ENCODE peak calls at places on chromosomes 1 and 21, in eight cellular contexts. V is IMR-90, O is body of pancreas, T is ovary, H is prostate gland, B is heart left ventricle, M is uterus, I is breast epithelium. Z is an unnamed sample. For H3K9me3 and H3K36me3, the result is how much of the 10 kb centered on the place peaks cover.

GRCh38 chr1:246280551-246280950 is 226.5 kb downstream of the SMYD3 start:
- DNase-seq in V (peak), O (no peak), T (no peak), H (no peak), B (no peak), M (no peak), I (no peak), Z (no peak)

GRCh38 chr1:16462773-16463330 is 22.3 kb downstream of the NECAP2 start:
- DNase-seq in V (no peak), O (no peak), T (no peak), H (no peak), B (no peak), M (no peak), I (no peak), Z (no peak)

GRCh38 chr1:186680031-186681012 is at the start of gene PTGS2:
- DNase-seq in V (peak), O (peak), T (peak), H (peak), B (peak), M (peak), I (peak), Z (peak)

GRCh38 chr1:81848880-81849500 is 48.3 kb downstream of the ADGRL2 start:
- DNase-seq in V (no peak), O (no peak), T (no peak), H (no peak), B (no peak), M (no peak), I (no peak), Z (no peak)

GRCh38 chr1:162302246-162302645 is 74.4 kb downstream of the SPATA46 start:
- DNase-seq in V (no peak), O (no peak), T (no peak), H (no peak), B (no peak), M (no peak), I (no peak), Z (no peak)

GRCh38 chr21:31225713-31226112 is 118.3 kb downstream of the TIAM1 start:
- DNase-seq in V (no peak), O (no peak), T (no peak), H (no peak), B (no peak), M (no peak), I (no peak), Z (no peak)

GRCh38 chr21:28308516-28308915 is 684.2 kb downstream of the LTN1 start:
- DNase-seq in V (peak), O (no peak), T (no peak), H (no peak), B (no peak), M (no peak), I (no peak), Z (no peak)

GRCh38 chr1:181486098-181486420 is 2.7 kb downstream of the CACNA1E start:
- DNase-seq in V (no peak), O (no peak), T (no peak), H (no peak), B (peak), M (no peak), I (no peak), Z (no peak)

DNA sequence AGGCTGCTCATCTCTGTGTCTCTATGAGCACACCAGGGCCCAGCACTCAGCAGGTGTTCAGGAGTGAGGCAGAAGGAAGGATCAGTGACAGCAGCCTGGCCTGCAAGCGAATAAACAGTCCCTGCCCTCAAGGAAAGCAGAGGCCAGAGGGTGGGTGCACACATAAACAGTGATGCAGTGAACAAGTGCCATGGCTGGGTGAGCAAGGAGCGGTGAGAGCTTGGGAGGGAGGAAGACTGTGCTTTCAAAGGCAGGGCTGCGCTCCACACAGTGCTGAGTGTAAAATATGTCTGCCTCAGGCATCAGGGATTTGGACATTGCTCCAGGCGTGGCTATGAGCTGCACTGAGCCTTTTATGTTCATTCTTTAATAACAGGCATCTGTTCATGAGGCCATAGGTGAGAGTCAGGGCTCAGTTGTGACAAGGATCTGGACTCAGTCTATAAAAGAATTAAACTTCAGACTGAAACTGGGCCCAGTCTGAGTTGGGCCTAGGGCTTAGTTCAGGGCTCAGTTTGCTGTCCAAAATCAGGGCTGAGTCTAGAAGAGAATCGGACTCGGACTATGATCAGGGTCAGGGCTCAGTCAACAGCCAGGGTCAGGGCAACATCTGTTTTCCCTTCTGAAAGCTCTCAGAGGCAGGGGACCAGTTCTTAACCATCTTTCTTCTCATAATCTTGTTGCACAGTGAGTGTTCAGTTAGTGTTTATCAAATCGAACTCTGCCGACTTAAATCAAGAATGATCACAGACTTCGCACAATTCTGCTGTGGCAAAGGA is 213.7 kb downstream of the FOXD2 start:
- DNase-seq in V (no peak), O (no peak), T (no peak), H (no peak), B (no peak), M (no peak), I (no peak), Z (peak)
- TF ChIP-seq POLR2A in V (no peak), O (no peak), T (no peak), H (no peak), B (no peak), M (no peak), I (no peak), Z (no peak)

GRCh38 chr21:9008636-9009035 is 1512.7 kb upstream of the TPTE start:
- DNase-seq in V (no peak), O (no peak), T (no peak), H (no peak), B (no peak), M (no peak), I (no peak), Z (no peak)
- H3K9me3 ChIP-seq in V (under half), O (under half), T (under half), H (under half), B (under half), M (under half), I (under half), Z (under half)

GRCh38 chr21:37445228-37445627 is 78.7 kb downstream of the DYRK1A start:
- DNase-seq in V (peak), O (no peak), T (no peak), H (no peak), B (no peak), M (peak), I (no peak), Z (no peak)

GRCh38 chr21:37446552-37446951 is 80.0 kb downstream of the DYRK1A start:
- DNase-seq in V (no peak), O (no peak), T (no peak), H (no peak), B (no peak), M (no peak), I (no peak), Z (no peak)

GRCh38 chr21:37450385-37451044 is 83.9 kb downstream of the DYRK1A start:
- DNase-seq in V (peak), O (no peak), T (no peak), H (no peak), B (no peak), M (no peak), I (no peak), Z (no peak)

GRCh38 chr21:37449302-37449937 is 82.8 kb downstream of the DYRK1A start:
- DNase-seq in V (no peak), O (no peak), T (no peak), H (no peak), B (no peak), M (no peak), I (no peak), Z (no peak)

GRCh38 chr21:37447288-37447936 is 80.8 kb downstream of the DYRK1A start:
- DNase-seq in V (no peak), O (no peak), T (no peak), H (no peak), B (no peak), M (no peak), I (no peak), Z (no peak)
- H3K36me3 ChIP-seq in V (under half), O (under half), T (under half), H (under half), B (under half), M (under half), I (under half), Z (under half)

GRCh38 chr1:112849425-112849966 is 106.5 kb downstream of the SLC16A1 start:
- DNase-seq in V (peak), O (peak), T (no peak), H (no peak), B (no peak), M (no peak), I (no peak), Z (no peak)
- TF ChIP-seq POLR2A in V (no peak), O (no peak), T (no peak), H (no peak), B (no peak), M (no peak), I (no peak), Z (no peak)

GRCh38 chr1:40986328-40986783 is 6.9 kb downstream of the CTPS1 start:
- DNase-seq in V (no peak), O (no peak), T (no peak), H (no peak), B (no peak), M (no peak), I (no peak), Z (no peak)

GRCh38 chr1:40984531-40984930 is 5.0 kb downstream of the CTPS1 start:
- DNase-seq in V (no peak), O (no peak), T (no peak), H (no peak), B (no peak), M (no peak), I (no peak), Z (no peak)

GRCh38 chr1:40987439-40988276 is 8.2 kb downstream of the CTPS1 start:
- DNase-seq in V (no peak), O (no peak), T (no peak), H (no peak), B (no peak), M (no peak), I (no peak), Z (no peak)

GRCh38 chr1:40986929-40987328 is 7.4 kb downstream of the CTPS1 start:
- DNase-seq in V (no peak), O (no peak), T (no peak), H (no peak), B (no peak), M (no peak), I (no peak), Z (no peak)

DNA sequence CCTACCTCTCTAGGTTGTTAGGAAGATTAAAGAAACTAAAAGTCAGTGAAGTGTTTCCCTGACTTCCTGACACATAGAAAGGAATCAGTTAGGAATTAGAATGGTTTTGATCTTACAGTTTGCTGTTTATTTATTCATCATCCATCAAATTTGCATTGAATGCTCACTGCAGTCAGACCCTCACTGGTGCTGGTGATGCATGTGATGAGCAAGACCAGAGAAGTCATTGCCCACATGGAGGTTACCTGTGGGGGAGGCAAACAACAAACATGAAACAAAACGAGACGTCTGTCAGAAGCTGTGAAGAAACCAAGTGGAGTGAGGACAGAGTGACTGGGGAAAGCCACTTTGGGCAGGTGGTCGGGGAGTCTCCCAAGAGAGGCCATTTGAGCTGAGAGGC is 6.4 kb downstream of the CTPS1 start:
- DNase-seq in V (no peak), O (no peak), T (no peak), H (no peak), B (no peak), M (no peak), I (no peak), Z (no peak)
- H3K9me3 ChIP-seq in V (under half), O (under half), T (under half), H (under half), B (under half), M (under half), I (under half), Z (under half)

GRCh38 chr1:24463756-24464377 is 38.8 kb upstream of the RCAN3 start:
- DNase-seq in V (no peak), O (no peak), T (no peak), H (no peak), B (no peak), M (no peak), I (no peak), Z (no peak)

GRCh38 chr1:24457866-24458265 is 42.3 kb downstream of the NIPAL3 start:
- DNase-seq in V (no peak), O (no peak), T (no peak), H (no peak), B (no peak), M (no peak), I (no peak), Z (peak)

GRCh38 chr1:24464378-24464770 is 38.3 kb upstream of the RCAN3 start:
- DNase-seq in V (peak), O (no peak), T (no peak), H (no peak), B (no peak), M (no peak), I (no peak), Z (no peak)

GRCh38 chr1:24454684-24455091 is 39.1 kb downstream of the NIPAL3 start:
- DNase-seq in V (peak), O (no peak), T (no peak), H (no peak), B (no peak), M (no peak), I (no peak), Z (no peak)

GRCh38 chr1:24459551-24460266 is 42.9 kb upstream of the RCAN3 start:
- DNase-seq in V (no peak), O (no peak), T (no peak), H (no peak), B (no peak), M (no peak), I (no peak), Z (no peak)
- H3K36me3 ChIP-seq in V (under half), O (under half), T (under half), H (under half), B (half or more), M (under half), I (under half), Z (half or more)

Z was measured in suprapubic skin.